ENCODE peak calls at places on chromosomes 5 and 9, in nine cellular contexts. K is activated T-helper 1 cell treated with anti-CD3 and anti-CD28 coated beads, Interleukin-2, amount 50 U/mL, for 16 hours; O is pancreas; A is CD8-positive, alpha-beta T cell; B is activated CD4-positive, alpha-beta T cell treated with anti-CD3 and anti-CD28 coated beads for 24 hours; H is RWPE1; C is tibial nerve; G is MCF 10A; V is uterus. F is an unnamed sample.
A peak's percentile ranks its signal among the peaks of the same experiment; 100 is the strongest.

GRCh38 chr5:143923634-143924265 is 111.8 kb downstream of the HMHB1 start:
- DNase-seq in K (no peak), O (no peak), A (no peak), B (no peak), H (peak; percentile 78), C (no peak), G (peak; percentile 78), V (no peak), F (peak; percentile 48)

GRCh38 chr9:105510024-105510423 is 47.9 kb upstream of the FKTN start:
- DNase-seq in K (no peak), O (no peak), A (no peak), B (no peak), H (peak; percentile 32), C (no peak), G (peak; percentile 36), V (no peak), F (no peak)

GRCh38 chr9:95641591-95641990 is 124.8 kb upstream of the PTCH1 start:
- DNase-seq in K (no peak), O (no peak), A (no peak), B (no peak), H (no peak), C (no peak), G (peak; percentile 29), V (no peak), F (no peak)

GRCh38 chr5:168992687-168993086 is 308.3 kb downstream of the SLIT3 start:
- DNase-seq in K (no peak), O (no peak), A (no peak), B (no peak), H (no peak), C (no peak), G (no peak), V (no peak), F (peak; percentile 1)

GRCh38 chr9:88388886-88389617 is 808 bp downstream of the SPIN1 start:
- DNase-seq in K (no peak), O (peak; percentile 57), A (peak; percentile 61), B (peak; percentile 7), H (peak; percentile 62), C (peak; percentile 21), G (peak; percentile 69), V (peak; percentile 64), F (peak; percentile 84)

GRCh38 chr9:36772449-36773370 is 200.0 kb downstream of the MELK start:
- DNase-seq in K (no peak), O (no peak), A (no peak), B (no peak), H (no peak), C (no peak), G (peak; percentile 46), V (no peak), F (peak; percentile 21)

GRCh38 chr9:69180670-69181069 is 6.6 kb downstream of the TJP2 start:
- DNase-seq in K (no peak), O (peak; percentile 49), A (no peak), B (peak; percentile 24), H (peak; percentile 97), C (no peak), G (peak; percentile 95), V (no peak), F (peak; percentile 79)

GRCh38 chr5:136036991-136037705 is 8.4 kb downstream of the TGFBI start:
- DNase-seq in K (no peak), O (no peak), A (peak; percentile 53), B (peak; percentile 12), H (no peak), C (no peak), G (peak; percentile 89), V (no peak), F (no peak)

GRCh38 chr5:132540764-132541163 is 2.6 kb downstream of the IL5 start:
- DNase-seq in K (no peak), O (no peak), A (no peak), B (no peak), H (no peak), C (no peak), G (no peak), V (no peak), F (no peak)

GRCh38 chr9:76378367-76379073 is 15.7 kb downstream of the RFK start:
- DNase-seq in K (no peak), O (no peak), A (no peak), B (no peak), H (no peak), C (no peak), G (no peak), V (no peak), F (no peak)

GRCh38 chr5:111595425-111595824 is 83.1 kb upstream of the STARD4 start:
- DNase-seq in K (no peak), O (no peak), A (no peak), B (no peak), H (no peak), C (no peak), G (no peak), V (no peak), F (no peak)

GRCh38 chr5:36301858-36302603 is at the start of gene RANBP3L:
- DNase-seq in K (no peak), O (peak; percentile 42), A (no peak), B (no peak), H (no peak), C (no peak), G (peak; percentile 62), V (no peak), F (peak; percentile 14)

GRCh38 chr5:154055225-154055624 is 16.5 kb downstream of the MFAP3 start:
- DNase-seq in K (no peak), O (no peak), A (no peak), B (no peak), H (no peak), C (no peak), G (no peak), V (no peak), F (no peak)

GRCh38 chr5:16179936-16180788 is 571 bp upstream of the MARCHF11 start:
- DNase-seq in K (no peak), O (no peak), A (no peak), B (no peak), H (no peak), C (no peak), G (no peak), V (no peak), F (no peak)

GRCh38 chr5:134146651-134147544 is 29.9 kb downstream of the SKP1 start:
- DNase-seq in K (no peak), O (no peak), A (peak; percentile 55), B (no peak), H (no peak), C (no peak), G (no peak), V (no peak), F (no peak)

GRCh38 chr9:95557142-95557541 is 40.4 kb upstream of the PTCH1 start:
- DNase-seq in K (no peak), O (no peak), A (no peak), B (no peak), H (no peak), C (no peak), G (no peak), V (no peak), F (no peak)

GRCh38 chr5:150024241-150024984 is 23.9 kb downstream of the HMGXB3 start:
- DNase-seq in K (no peak), O (no peak), A (no peak), B (no peak), H (no peak), C (no peak), G (no peak), V (no peak), F (no peak)

GRCh38 chr9:94300470-94301301 is 27.8 kb downstream of the NUTM2F start:
- DNase-seq in K (no peak), O (no peak), A (no peak), B (no peak), H (no peak), C (no peak), G (no peak), V (no peak), F (no peak)

GRCh38 chr9:89168901-89169813 is 9.5 kb downstream of the SHC3 start:
- DNase-seq in K (no peak), O (no peak), A (peak; percentile 25), B (no peak), H (peak; percentile 46), C (no peak), G (no peak), V (no peak), F (no peak)

GRCh38 chr9:3936520-3937235 is 363.2 kb downstream of the GLIS3 start:
- DNase-seq in K (no peak), O (no peak), A (no peak), B (no peak), H (no peak), C (no peak), G (no peak), V (no peak), F (no peak)

GRCh38 chr5:94785111-94785510 is 166.6 kb downstream of the SLF1 start:
- DNase-seq in K (no peak), O (no peak), A (no peak), B (no peak), H (no peak), C (no peak), G (no peak), V (no peak), F (no peak)

F was measured in ACHN.